ENCODE peak calls at places on chromosomes 3 and 15, in six cellular contexts. F is GM12891, U is Right ventricle myocardium inferior, N is SJSA1, O is NAMALWA, G is progenitor cell of endocrine pancreas. R is an unnamed sample.

GRCh38 chr3:4986611-4987373 is 7.6 kb downstream of the BHLHE40 start:
- DNase-seq in F (peak), U (peak), N (peak), O (no peak), G (peak), R (no peak)

GRCh38 chr3:106215047-106215446 is 346.2 kb upstream of the CBLB start:
- DNase-seq in F (no peak), U (no peak), N (no peak), O (no peak), G (no peak), R (no peak)

GRCh38 chr3:171712168-171712938 is 97.9 kb downstream of the PLD1 start:
- DNase-seq in F (no peak), U (no peak), N (peak), O (no peak), G (no peak), R (no peak)

GRCh38 chr3:30689202-30689641 is 82.8 kb downstream of the TGFBR2 start:
- DNase-seq in F (no peak), U (peak), N (peak), O (no peak), G (no peak), R (no peak)

GRCh38 chr15:60673918-60674558 is 195.1 kb upstream of the ICE2 start:
- DNase-seq in F (no peak), U (no peak), N (peak), O (no peak), G (no peak), R (no peak)

GRCh38 chr3:70049761-70050160 is 50.2 kb downstream of the SAMMSON start:
- DNase-seq in F (no peak), U (no peak), N (no peak), O (no peak), G (no peak), R (no peak)

GRCh38 chr15:40112789-40113188 is 4.1 kb upstream of the BMF start:
- DNase-seq in F (no peak), U (no peak), N (no peak), O (no peak), G (no peak), R (no peak)

GRCh38 chr3:152245498-152246175 is 23.1 kb upstream of the MBNL1 start:
- DNase-seq in F (no peak), U (no peak), N (no peak), O (peak), G (no peak), R (no peak)

GRCh38 chr15:40878785-40879184 is 4.8 kb upstream of the RHOV start:
- DNase-seq in F (peak), U (no peak), N (no peak), O (no peak), G (no peak), R (no peak)

GRCh38 chr3:133512416-133513089 is 60.9 kb upstream of the CDV3 start:
- DNase-seq in F (no peak), U (no peak), N (no peak), O (no peak), G (no peak), R (no peak)

GRCh38 chr3:11558461-11558903 is 85.2 kb downstream of the VGLL4 start:
- DNase-seq in F (no peak), U (no peak), N (no peak), O (no peak), G (no peak), R (no peak)

GRCh38 chr3:111607242-111607641 is 12.1 kb upstream of the ZBED2 start:
- DNase-seq in F (no peak), U (no peak), N (no peak), O (no peak), G (no peak), R (no peak)

R was measured in Karpas-422.